ENCODE peak calls at places on chromosomes 12 and 14, in six cellular contexts. T, R, K, I, G and D are unnamed samples.

GRCh38 chr12:52364901-52365489 is 2.3 kb downstream of the KRT85 start:
- DNase-seq in R (no peak), I (peak; percentile 51), G (no peak), T (no peak), K (no peak), D (no peak)

GRCh38 chr12:22477166-22477893 is 67.0 kb downstream of the C2CD5 start:
- DNase-seq in T (peak; percentile 93), K (peak; percentile 52), R (no peak), G (no peak), I (no peak), D (no peak)

GRCh38 chr14:61342486-61342885 is 21.1 kb downstream of the PRKCH start:
- DNase-seq in R (no peak), G (no peak), T (no peak), I (no peak), K (no peak), D (no peak)

GRCh38 chr14:73754911-73755360 is 40.8 kb upstream of the PNMA1 start:
- DNase-seq in I (no peak), T (peak; percentile 70), R (no peak), G (peak; percentile 60), K (no peak), D (peak; percentile 61)

GRCh38 chr14:39876935-39877334 is 444.7 kb upstream of the FBXO33 start:
- DNase-seq in G (no peak), R (no peak), K (no peak), I (no peak), T (no peak), D (no peak)

GRCh38 chr14:103292426-103293374 is 41.3 kb upstream of the EIF5 start:
- DNase-seq in I (peak; percentile 94), T (peak; percentile 84), K (peak; percentile 41), G (peak; percentile 80), R (peak; percentile 88), D (peak; percentile 72)

GRCh38 chr14:30966415-30967363 is 58.8 kb upstream of the AP4S1 start:
- DNase-seq in G (no peak), K (peak; percentile 7), T (no peak), I (no peak), R (no peak), D (no peak)

GRCh38 chr14:104523546-104523935 is 56.0 kb upstream of the C14orf180 start:
- DNase-seq in G (no peak), K (no peak), R (no peak), T (no peak), I (no peak), D (no peak)

GRCh38 chr12:56931474-56931978 is 2.7 kb downstream of the SDR9C7 start:
- DNase-seq in I (no peak), K (peak; percentile 57), R (no peak), T (peak; percentile 34), G (no peak), D (no peak)

GRCh38 chr12:3034067-3034750 is 43.0 kb upstream of the TSPAN9 start:
- DNase-seq in R (peak; percentile 90), T (peak; percentile 82), I (peak; percentile 86), G (peak; percentile 65), K (peak; percentile 46), D (peak; percentile 65)

GRCh38 chr14:34833545-34834523 is 41.3 kb downstream of the BAZ1A start:
- DNase-seq in K (no peak), R (no peak), T (no peak), I (no peak), G (no peak), D (no peak)

GRCh38 chr12:120961604-120962486 is 16.5 kb upstream of the HNF1A start:
- DNase-seq in G (peak; percentile 18), I (no peak), K (no peak), T (no peak), R (no peak), D (peak; percentile 35)

GRCh38 chr12:130661501-130662255 is 54.4 kb downstream of the RIMBP2 start:
- DNase-seq in I (no peak), R (no peak), G (no peak), T (peak; percentile 8), K (no peak), D (no peak)

GRCh38 chr14:105146181-105146975 is 22.2 kb downstream of the JAG2 start:
- DNase-seq in K (no peak), T (no peak), R (peak; percentile 40), I (peak; percentile 79), G (peak; percentile 11), D (peak; percentile 14)

GRCh38 chr12:14714437-14714836 is 18.0 kb upstream of the GUCY2C start:
- DNase-seq in I (no peak), G (no peak), R (no peak), K (no peak), T (no peak), D (no peak)

GRCh38 chr12:92814584-92814983 is 111.8 kb downstream of the PLEKHG7 start:
- DNase-seq in I (no peak), K (no peak), G (no peak), R (no peak), T (no peak), D (no peak)

GRCh38 chr12:13135336-13136178 is 32.1 kb upstream of the GSG1 start:
- DNase-seq in T (peak; percentile 99), I (peak; percentile 81), R (peak; percentile 69), G (no peak), K (peak; percentile 96), D (no peak)

GRCh38 chr12:47097276-47097896 is 17.6 kb upstream of the AMIGO2 start:
- DNase-seq in T (peak; percentile 38), G (no peak), K (peak; percentile 50), R (no peak), I (no peak), D (no peak)

GRCh38 chr14:59565112-59565511 is 11.5 kb downstream of the CCDC175 start:
- DNase-seq in I (no peak), R (no peak), G (no peak), T (no peak), K (no peak), D (no peak)

GRCh38 chr14:21796912-21797311 is 123.3 kb upstream of the OR4E1 start:
- DNase-seq in I (no peak), T (no peak), G (no peak), R (no peak), K (peak; percentile 8), D (no peak)

GRCh38 chr12:48237048-48237630 is 34.0 kb upstream of the OR10AD1 start:
- DNase-seq in T (no peak), R (no peak), G (no peak), I (no peak), K (no peak), D (no peak)

GRCh38 chr14:103519043-103519836 is 3.4 kb downstream of the CKB start:
- DNase-seq in R (no peak), K (no peak), T (peak; percentile 71), G (no peak), I (peak; percentile 75), D (peak; percentile 19)

GRCh38 chr14:71011479-71011878 is 104.2 kb downstream of the PCNX1 start:
- DNase-seq in T (peak; percentile 24), G (no peak), R (no peak), I (no peak), K (no peak), D (no peak)

GRCh38 chr12:90999518-90999917 is 5.3 kb downstream of the EPYC start:
- DNase-seq in R (no peak), G (no peak), I (no peak), K (peak; percentile 15), T (peak; percentile 42), D (no peak)

GRCh38 chr12:57208946-57209282 is 7.7 kb upstream of the NXPH4 start:
- DNase-seq in T (no peak), K (no peak), G (peak; percentile 78), I (no peak), R (peak; percentile 71), D (peak; percentile 84)

GRCh38 chr14:71996615-71997014 is 64.4 kb downstream of the RGS6 start:
- DNase-seq in I (no peak), T (no peak), K (no peak), G (no peak), R (no peak), D (no peak)

GRCh38 chr12:52396656-52397055 is 9.5 kb downstream of the KRT82 start:
- DNase-seq in K (no peak), I (peak; percentile 51), T (no peak), G (no peak), R (peak; percentile 21), D (no peak)

GRCh38 chr14:95256011-95256775 is 63.5 kb downstream of the CLMN start:
- DNase-seq in G (no peak), T (no peak), K (no peak), R (no peak), I (no peak), D (no peak)

GRCh38 chr12:790253-790563 is 37.8 kb downstream of the WNK1 start:
- DNase-seq in K (no peak), R (no peak), I (no peak), T (no peak), G (no peak), D (no peak)
- H3K4me3 ChIP-seq in K (no peak overlapping the region), R (no peak overlapping the region), I (no peak overlapping the region), T (no peak overlapping the region), G (no peak overlapping the region), D (no peak overlapping the region)

GRCh38 chr14:20683125-20683895 is 1.1 kb upstream of the RNASE4 start:
- DNase-seq in I (peak; percentile 90), R (peak; percentile 83), G (peak; percentile 68), T (peak; percentile 95), K (peak; percentile 87), D (peak; percentile 73)

GRCh38 chr14:20682127-20682434 is 2.3 kb upstream of the RNASE4 start:
- DNase-seq in K (no peak), I (no peak), T (no peak), R (no peak), G (no peak), D (no peak)

GRCh38 chr14:20681348-20682126 is 2.8 kb upstream of the RNASE4 start:
- DNase-seq in G (peak; percentile 72), K (peak; percentile 88), R (peak; percentile 84), I (peak; percentile 91), T (peak; percentile 87), D (peak; percentile 74)

GRCh38 chr14:20683896-20684661 is at the start of gene RNASE4:
- DNase-seq in I (peak; percentile 95), R (peak; percentile 90), K (peak; percentile 87), T (peak; percentile 91), G (peak; percentile 85), D (peak; percentile 85)

GRCh38 chr14:20682435-20683124 is 1.8 kb upstream of the RNASE4 start:
- DNase-seq in G (peak; percentile 88), T (peak; percentile 95), K (peak; percentile 87), R (peak; percentile 94), I (peak; percentile 95), D (peak; percentile 89)
- H3K4me3 ChIP-seq in G (peak overlapping the region; percentile 67), T (peak overlapping the region; percentile 86), K (peak overlapping the region; percentile 87), R (peak overlapping the region; percentile 89), I (peak overlapping the region; percentile 96), D (peak overlapping the region; percentile 87)

DNA sequence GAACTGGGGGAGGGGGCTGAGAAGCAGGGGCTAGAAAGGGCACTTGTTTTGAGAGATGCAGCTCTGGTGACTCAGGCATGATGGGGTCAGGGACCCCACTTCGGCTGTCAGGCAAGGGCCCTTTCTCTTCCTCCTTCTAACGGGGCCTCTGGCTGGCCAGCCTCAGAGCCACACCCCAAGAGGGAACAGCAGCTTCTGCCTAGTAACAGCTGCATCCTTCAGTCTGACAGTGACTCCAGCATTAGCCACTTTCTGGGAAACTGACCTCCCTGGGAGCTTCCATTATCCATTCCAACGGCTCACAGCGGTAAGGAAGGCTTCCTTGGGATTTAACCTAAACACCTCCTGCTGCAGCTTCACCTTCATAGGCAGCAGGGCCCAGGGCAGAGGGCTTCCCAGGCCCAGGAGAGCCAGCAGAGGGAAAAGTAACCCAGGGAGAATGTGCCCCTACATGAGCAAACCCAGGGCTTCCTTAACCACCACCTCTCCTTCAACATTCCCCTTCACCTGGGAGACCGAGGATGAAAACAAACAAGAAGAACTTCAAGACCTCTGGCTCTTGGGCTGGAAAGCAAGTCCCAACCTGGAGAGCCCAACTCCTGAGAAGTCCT is 2.7 kb downstream of the NCKAP5L start:
- DNase-seq in R (peak; percentile 72), I (no peak), T (peak; percentile 86), G (no peak), K (peak; percentile 46), D (peak; percentile 46)
- H3K4me3 ChIP-seq in R (peak overlapping the region; percentile 91), I (no peak overlapping the region), T (no peak overlapping the region), G (no peak overlapping the region), K (no peak overlapping the region), D (peak overlapping the region; percentile 96)

GRCh38 chr14:89430271-89430620 is 13.2 kb upstream of the FOXN3 start:
- DNase-seq in I (no peak), R (no peak), T (no peak), K (no peak), G (no peak), D (no peak)
- H3K4me3 ChIP-seq in I (peak overlapping the region; percentile 51), R (peak overlapping the region; percentile 54), T (no peak overlapping the region), K (peak overlapping the region; percentile 19), G (peak overlapping the region; percentile 32), D (peak overlapping the region; percentile 52)